ENCODE peak calls at places on chromosomes 13 and 19, in nine cellular contexts. G is heart left ventricle, Q is thoracic aorta, Z is uterus, N is ovary, D is left ventricle myocardium inferior, K is A549, P is ascending aorta, C is mucosa of descending colon. L is an unnamed sample.
A peak's percentile ranks its signal among the peaks of the same experiment; 100 is the strongest.

GRCh38 chr19:39410620-39411005 is 1.9 kb upstream of the PLEKHG2 start:
- DNase-seq in G (no peak), Q (no peak), Z (peak; percentile 42), N (peak; percentile 53), D (no peak), K (peak; percentile 36), P (peak; percentile 78), C (peak; percentile 39), L (no peak)

GRCh38 chr19:8593931-8594330 is 16.6 kb downstream of the ADAMTS10 start:
- DNase-seq in G (no peak), Q (no peak), Z (no peak), N (no peak), D (no peak), K (peak; percentile 62), P (no peak), C (no peak), L (no peak)

GRCh38 chr19:58356971-58357797 is 3.9 kb upstream of the A1BG start:
- DNase-seq in G (no peak), Q (no peak), Z (no peak), N (no peak), D (no peak), K (no peak), P (no peak), C (no peak), L (no peak)

GRCh38 chr13:33485247-33485646 is 199.7 kb upstream of the STARD13 start:
- DNase-seq in G (no peak), Q (no peak), Z (no peak), N (no peak), D (no peak), K (no peak), P (no peak), C (no peak), L (no peak)

GRCh38 chr19:48182434-48182833 is 12.0 kb downstream of the ZSWIM9 start:
- DNase-seq in G (no peak), Q (no peak), Z (no peak), N (no peak), D (no peak), K (no peak), P (no peak), C (no peak), L (no peak)

GRCh38 chr13:30576528-30576927 is 41.2 kb upstream of the USPL1 start:
- DNase-seq in G (peak; percentile 25), Q (no peak), Z (no peak), N (no peak), D (no peak), K (no peak), P (no peak), C (peak; percentile 10), L (peak; percentile 29)

GRCh38 chr19:21848706-21849105 is 12.7 kb upstream of the ZNF43 start:
- DNase-seq in G (no peak), Q (no peak), Z (no peak), N (no peak), D (no peak), K (peak; percentile 56), P (no peak), C (no peak), L (no peak)

GRCh38 chr13:46281779-46282178 is 70.1 kb downstream of the LRRC63 start:
- DNase-seq in G (no peak), Q (no peak), Z (no peak), N (no peak), D (no peak), K (peak; percentile 6), P (no peak), C (no peak), L (no peak)

GRCh38 chr19:34577531-34578101 is 96.1 kb downstream of the WTIP start:
- DNase-seq in G (no peak), Q (no peak), Z (no peak), N (no peak), D (no peak), K (no peak), P (no peak), C (no peak), L (no peak)

GRCh38 chr13:109256866-109257760 is 529.3 kb downstream of the IRS2 start:
- DNase-seq in G (no peak), Q (no peak), Z (no peak), N (no peak), D (no peak), K (peak; percentile 95), P (peak; percentile 80), C (no peak), L (no peak)

GRCh38 chr13:43924549-43925245 is 45.0 kb downstream of the LACC1 start:
- DNase-seq in G (no peak), Q (no peak), Z (no peak), N (no peak), D (no peak), K (no peak), P (no peak), C (no peak), L (no peak)

DNA sequence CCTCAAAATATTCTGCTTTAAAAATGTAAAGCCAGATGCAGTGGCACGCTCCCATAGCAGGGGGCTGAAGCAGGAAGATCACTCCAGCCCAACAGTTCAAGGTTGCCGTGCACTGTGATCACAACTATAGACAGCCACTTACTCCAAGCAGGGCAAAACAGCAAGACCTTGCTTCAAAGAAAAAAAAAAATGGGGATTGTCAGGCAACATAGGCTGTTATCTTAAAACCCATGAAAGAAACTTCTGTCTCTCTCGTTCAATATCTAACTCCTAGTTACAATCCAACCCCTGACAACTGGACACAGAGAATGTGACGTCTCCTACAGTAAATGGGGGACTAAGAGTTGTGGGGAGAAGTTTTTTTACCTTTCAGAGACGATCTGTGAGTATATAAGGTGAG is 17.4 kb downstream of the ELF1 start:
- DNase-seq in G (no peak), Q (no peak), Z (no peak), N (no peak), D (no peak), K (no peak), P (no peak), C (no peak), L (no peak)
- H3K4me1 ChIP-seq in G (peaks cover 47% of the 10 kb centered on the region), Q (peaks cover 30% of the 10 kb centered on the region), Z (no peaks in the 10 kb centered on the region), N (peaks cover 4% of the 10 kb centered on the region), D (peaks cover 79% of the 10 kb centered on the region), K (peaks cover 39% of the 10 kb centered on the region), P (no peaks in the 10 kb centered on the region), C (peaks cover 64% of the 10 kb centered on the region), L (peaks cover 15% of the 10 kb centered on the region)

GRCh38 chr13:75797719-75798118 is 161.6 kb downstream of the LMO7 start:
- DNase-seq in G (no peak), Q (no peak), Z (no peak), N (no peak), D (no peak), K (no peak), P (no peak), C (no peak), L (no peak)

GRCh38 chr13:75796825-75797224 is 160.7 kb downstream of the LMO7 start:
- DNase-seq in G (no peak), Q (no peak), Z (no peak), N (no peak), D (no peak), K (no peak), P (no peak), C (peak; percentile 28), L (peak; percentile 77)

GRCh38 chr13:75798353-75799245 is 162.5 kb downstream of the LMO7 start:
- DNase-seq in G (no peak), Q (no peak), Z (no peak), N (no peak), D (no peak), K (peak; percentile 24), P (no peak), C (peak; percentile 33), L (peak; percentile 92)

GRCh38 chr13:75795274-75795673 is 159.1 kb downstream of the LMO7 start:
- DNase-seq in G (no peak), Q (no peak), Z (no peak), N (no peak), D (no peak), K (no peak), P (no peak), C (no peak), L (no peak)

GRCh38 chr13:75797256-75797655 is 161.1 kb downstream of the LMO7 start:
- DNase-seq in G (no peak), Q (no peak), Z (no peak), N (no peak), D (no peak), K (no peak), P (no peak), C (no peak), L (no peak)
- H3K4me1 ChIP-seq in G (peaks cover 26% of the 10 kb centered on the region), Q (no peaks in the 10 kb centered on the region), Z (no peaks in the 10 kb centered on the region), N (peaks cover 3% of the 10 kb centered on the region), D (peaks cover 51% of the 10 kb centered on the region), K (peaks cover 54% of the 10 kb centered on the region), P (peaks cover 7% of the 10 kb centered on the region), C (peaks cover 8% of the 10 kb centered on the region), L (peaks cover 4% of the 10 kb centered on the region)

GRCh38 chr19:41306394-41306793 is 3.6 kb upstream of the CCDC97 start:
- DNase-seq in G (no peak), Q (no peak), Z (no peak), N (no peak), D (no peak), K (no peak), P (no peak), C (no peak), L (no peak)

GRCh38 chr19:41308450-41309224 is 1.3 kb upstream of the CCDC97 start:
- DNase-seq in G (peak; percentile 92), Q (peak; percentile 91), Z (peak; percentile 95), N (peak; percentile 96), D (peak; percentile 93), K (peak; percentile 94), P (peak; percentile 97), C (peak; percentile 99), L (peak; percentile 88)

GRCh38 chr19:41305923-41306322 is 4.0 kb upstream of the CCDC97 start:
- DNase-seq in G (no peak), Q (no peak), Z (no peak), N (no peak), D (no peak), K (no peak), P (no peak), C (no peak), L (no peak)

GRCh38 chr19:41307954-41308449 is 2.0 kb upstream of the CCDC97 start:
- DNase-seq in G (no peak), Q (no peak), Z (no peak), N (no peak), D (no peak), K (no peak), P (no peak), C (no peak), L (no peak)

DNA sequence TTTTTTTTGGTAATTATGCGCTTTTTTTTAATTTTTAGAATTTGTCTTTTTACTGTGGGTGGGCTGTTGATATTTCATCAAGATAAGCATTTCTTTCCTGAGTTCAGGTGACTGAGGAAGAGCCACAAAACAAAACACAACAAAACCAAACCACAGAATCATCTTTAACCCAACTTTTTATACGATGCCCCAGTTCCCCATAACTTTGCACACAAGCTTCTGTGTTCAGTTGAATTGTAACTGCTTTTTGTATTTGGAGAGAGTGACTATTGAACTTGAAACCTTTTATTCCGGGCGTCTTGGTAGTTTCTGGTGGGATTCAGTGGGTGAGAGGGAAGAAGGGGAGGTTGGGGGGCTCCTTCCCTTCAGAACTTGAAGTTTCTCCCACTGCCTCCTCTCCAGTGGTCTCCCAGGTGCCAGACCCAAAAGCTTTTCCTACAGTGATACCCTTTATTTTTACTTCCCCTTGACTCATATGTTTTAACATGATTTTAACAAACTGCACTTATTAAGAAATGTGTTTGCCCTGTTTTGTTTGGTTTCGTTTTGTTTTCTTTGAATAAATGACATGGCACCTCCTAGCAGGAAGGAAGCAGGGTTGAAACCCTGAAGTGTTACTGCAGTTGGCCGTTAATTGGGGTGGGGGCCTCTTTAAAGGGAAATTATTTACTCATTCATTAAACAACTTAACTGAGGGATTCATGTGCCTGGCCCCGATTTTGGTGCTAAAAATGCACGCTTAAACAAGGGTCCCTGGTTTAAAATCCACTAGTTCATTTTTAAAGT is 2.7 kb upstream of the CCDC97 start:
- DNase-seq in G (no peak), Q (no peak), Z (no peak), N (no peak), D (no peak), K (no peak), P (no peak), C (no peak), L (no peak)
- H3K4me1 ChIP-seq in G (peaks cover 47% of the 10 kb centered on the region), Q (peaks cover 21% of the 10 kb centered on the region), Z (peaks cover 3% of the 10 kb centered on the region), N (no peaks in the 10 kb centered on the region), D (peaks cover 74% of the 10 kb centered on the region), K (peaks cover 24% of the 10 kb centered on the region), P (peaks cover 19% of the 10 kb centered on the region), C (peaks cover 23% of the 10 kb centered on the region), L (no peaks in the 10 kb centered on the region)

GRCh38 chr19:1018393-1018792 is 2.5 kb downstream of the TMEM259 start:
- DNase-seq in G (no peak), Q (no peak), Z (no peak), N (no peak), D (no peak), K (no peak), P (no peak), C (no peak), L (no peak)
- H3K4me1 ChIP-seq in G (peaks cover 75% of the 10 kb centered on the region), Q (peaks cover 52% of the 10 kb centered on the region), Z (peaks cover 6% of the 10 kb centered on the region), N (peaks cover 33% of the 10 kb centered on the region), D (peaks cover 92% of the 10 kb centered on the region), K (peaks cover 38% of the 10 kb centered on the region), P (peaks cover 54% of the 10 kb centered on the region), C (peaks cover 47% of the 10 kb centered on the region), L (peaks cover 6% of the 10 kb centered on the region)

L was measured in small intestine.